ENCODE peak calls at places on chromosome 18, in four cellular contexts. X is tibial artery, W is body of pancreas, V is left ventricle myocardium inferior. P is an unnamed sample. For H3K4me1, the result is how much of the 10 kb centered on the place peaks cover.

GRCh38 chr18:2656237-2657042 is 914 bp downstream of the SMCHD1 start:
- DNase-seq in W (peak), X (peak), V (peak), P (peak)

GRCh38 chr18:23578891-23579653 is 7.2 kb downstream of the NPC1 start:
- DNase-seq in V (no peak), W (no peak), X (no peak), P (no peak)

GRCh38 chr18:12968619-12969018 is 20.8 kb downstream of the SEH1L start:
- DNase-seq in V (no peak), W (no peak), X (no peak), P (no peak)

GRCh38 chr18:32383040-32383819 is 87.5 kb downstream of the GAREM1 start:
- DNase-seq in W (peak), V (no peak), X (no peak), P (no peak)

GRCh38 chr18:42048150-42048549 is 93.1 kb downstream of the PIK3C3 start:
- DNase-seq in X (no peak), V (no peak), W (peak), P (no peak)

GRCh38 chr18:69432847-69433246 is 32.2 kb downstream of the DOK6 start:
- DNase-seq in V (no peak), W (no peak), X (no peak), P (no peak)

GRCh38 chr18:58997811-58998337 is 133.2 kb downstream of the ZNF532 start:
- DNase-seq in W (peak), X (peak), V (peak), P (no peak)

GRCh38 chr18:45255142-45255890 is 360.0 kb upstream of the SLC14A2 start:
- DNase-seq in W (peak), V (no peak), X (no peak), P (no peak)

GRCh38 chr18:3603460-3604259 is 153.7 kb downstream of the TGIF1 start:
- DNase-seq in X (no peak), V (no peak), W (peak), P (no peak)

GRCh38 chr18:74522635-74523548 is 11.4 kb upstream of the CNDP1 start:
- DNase-seq in W (no peak), V (no peak), X (peak), P (no peak)

GRCh38 chr18:37742436-37742835 is 176.8 kb upstream of the CELF4 start:
- DNase-seq in W (no peak), X (no peak), V (no peak), P (no peak)

GRCh38 chr18:32848836-32849235 is 76.0 kb upstream of the KLHL14 start:
- DNase-seq in X (no peak), V (no peak), W (no peak), P (no peak)

GRCh38 chr18:66167829-66168463 is 417.1 kb downstream of the CDH7 start:
- DNase-seq in V (no peak), X (no peak), W (no peak), P (no peak)

GRCh38 chr18:35777042-35777441 is 195.4 kb upstream of the RMP24 start:
- DNase-seq in X (no peak), V (no peak), W (no peak), P (no peak)

GRCh38 chr18:39648616-39649015 is 2083.0 kb upstream of the CELF4 start:
- DNase-seq in V (no peak), X (no peak), W (no peak), P (no peak)

GRCh38 chr18:44214396-44214795 is 466.3 kb upstream of the SETBP1 start:
- DNase-seq in W (no peak), V (no peak), X (no peak), P (no peak)

GRCh38 chr18:22935431-22935830 is 2.3 kb downstream of the RBBP8 start:
- DNase-seq in X (no peak), W (no peak), V (no peak), P (no peak)

GRCh38 chr18:46190667-46191066 is 86.5 kb downstream of the HAUS1 start:
- DNase-seq in W (no peak), V (no peak), X (no peak), P (no peak)

GRCh38 chr18:32243358-32243757 is 53.5 kb downstream of the MEP1B start:
- DNase-seq in V (no peak), X (no peak), W (no peak), P (peak)

GRCh38 chr18:79393626-79394401 is 1.9 kb upstream of the NFATC1 start:
- DNase-seq in X (peak), V (peak), W (peak), P (peak)

GRCh38 chr18:70693196-70693595 is 404.4 kb downstream of the SOCS6 start:
- DNase-seq in V (no peak), X (no peak), W (no peak), P (no peak)

GRCh38 chr18:21599585-21600525 is 649 bp downstream of the ESCO1 start:
- DNase-seq in W (peak), X (peak), V (peak), P (peak)

GRCh38 chr18:45066868-45067267 is 386.2 kb downstream of the SETBP1 start:
- DNase-seq in X (no peak), V (peak), W (peak), P (peak)

GRCh38 chr18:47040982-47041381 is 5.6 kb upstream of the ELOA2 start:
- DNase-seq in W (no peak), V (no peak), X (no peak), P (no peak)

GRCh38 chr18:11121426-11121825 is 27.9 kb downstream of the PIEZO2 start:
- DNase-seq in W (no peak), V (no peak), X (no peak), P (no peak)

GRCh38 chr18:55382277-55382805 is 205.7 kb downstream of the TCF4 start:
- DNase-seq in V (no peak), W (no peak), X (no peak), P (no peak)

GRCh38 chr18:55509631-55510372 is 78.2 kb downstream of the TCF4 start:
- DNase-seq in X (no peak), V (no peak), W (no peak), P (peak)

GRCh38 chr18:30132959-30133358 is 909.6 kb downstream of the DSC3 start:
- DNase-seq in W (no peak), X (no peak), V (no peak), P (no peak)

GRCh38 chr18:35267809-35268208 is 22.2 kb downstream of the ZSCAN30 start:
- DNase-seq in V (peak), W (peak), X (no peak), P (peak)

GRCh38 chr18:35918564-35918963 is 53.9 kb upstream of the RMP24 start:
- DNase-seq in V (no peak), W (no peak), X (no peak), P (no peak)

GRCh38 chr18:65468881-65469280 is 281.9 kb upstream of the CDH7 start:
- DNase-seq in W (no peak), X (no peak), V (no peak), P (no peak)

GRCh38 chr18:31498450-31499156 is 626 bp downstream of the DSG2 start:
- DNase-seq in X (no peak), W (peak), V (no peak), P (no peak)

GRCh38 chr18:44715841-44716240 is 35.2 kb downstream of the SETBP1 start:
- DNase-seq in W (no peak), V (no peak), X (no peak), P (no peak)

GRCh38 chr18:68428026-68428425 is 286.9 kb downstream of the TMX3 start:
- DNase-seq in X (no peak), V (no peak), W (no peak), P (no peak)
- H3K27ac ChIP-seq in X (no peak), V (no peak), W (no peak), P (no peak)

GRCh38 chr18:76456018-76456750 is 38.9 kb downstream of the ZNF516 start:
- DNase-seq in V (no peak), X (peak), W (peak), P (no peak)
- H3K4me1 ChIP-seq in V (half or more), X (under half), W (half or more), P (under half)

GRCh38 chr18:43160509-43160908 is 45.0 kb upstream of the RIT2 start:
- DNase-seq in W (no peak), V (no peak), X (no peak), P (no peak)
- H3K27ac ChIP-seq in W (no peak), V (no peak), X (no peak), P (no peak)

DNA sequence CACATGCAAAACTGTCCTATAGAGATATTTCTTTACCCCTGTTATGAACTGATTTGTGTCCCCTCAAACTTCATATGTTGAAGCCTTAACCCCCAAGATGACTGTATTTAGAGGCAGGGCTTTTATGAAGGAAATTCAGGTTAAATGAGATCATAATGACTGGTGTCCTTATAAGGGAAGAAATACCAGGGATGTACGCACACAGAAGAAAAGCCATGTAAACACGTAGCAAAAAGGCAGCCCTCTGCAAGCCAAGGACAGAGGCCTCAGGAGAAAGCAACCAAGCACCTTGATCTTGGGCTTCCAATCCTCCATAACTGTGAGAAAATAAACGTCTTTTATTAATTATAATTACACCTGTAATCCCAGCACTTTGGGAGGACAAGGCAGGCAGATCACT is 101.3 kb upstream of the NDUFV2 start:
- DNase-seq in W (no peak), V (no peak), X (no peak), P (no peak)
- H3K4me1 ChIP-seq in W (under half), V (under half), X (under half), P (under half)

DNA sequence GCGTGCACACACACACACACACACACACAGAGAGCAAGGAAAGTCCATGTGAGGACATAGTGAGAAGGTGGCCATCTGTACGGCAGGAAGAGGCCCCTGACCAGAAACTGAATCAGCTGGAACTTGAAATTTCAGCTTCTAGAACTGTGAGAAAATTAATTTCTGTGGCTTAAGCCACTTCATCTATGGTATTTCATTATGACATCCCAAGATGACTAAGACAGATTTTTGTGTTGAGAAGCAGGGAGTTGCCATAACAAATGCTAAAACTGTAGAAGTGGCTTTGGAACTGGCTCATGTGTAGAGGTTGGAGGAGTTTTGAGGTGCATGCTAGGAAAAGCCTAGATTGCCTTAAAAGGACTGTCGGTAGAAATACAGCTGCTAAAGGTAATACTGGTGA is 63.4 kb upstream of the ZBTB7C start:
- DNase-seq in X (no peak), V (no peak), W (no peak), P (no peak)
- H3K27ac ChIP-seq in X (no peak), V (no peak), W (no peak), P (no peak)

GRCh38 chr18:50638623-50639398 is 78.9 kb downstream of the MAPK4 start:
- DNase-seq in X (peak), W (no peak), V (no peak), P (no peak)
- H3K4me1 ChIP-seq in X (under half), W (under half), V (under half), P (under half)

P was measured in heart right ventricle.